ENCODE peak calls at places on chromosomes 1 and 21, in nine cellular contexts. H is iris pigment epithelial cell; E is GM19239; M is T follicular helper cell; U is CD8-positive, alpha-beta memory T cell; D is activated naive CD4-positive, alpha-beta T cell; W is NB4; X is H9; V is stimulated activated CD4-positive, alpha-beta T cell treated with anti-CD3 and anti-CD28 coated beads, Interleukin-2, amount 100 ng/mL, for 48 hours. C is an unnamed sample.
A peak's percentile ranks its signal among the peaks of the same experiment; 100 is the strongest.

GRCh38 chr1:234727018-234727757 is 117.2 kb upstream of the IRF2BP2 start:
- DNase-seq in W (peak; percentile 36), D (no peak), E (no peak), U (no peak), X (no peak), M (no peak), V (no peak), H (no peak), C (peak; percentile 30)

GRCh38 chr1:26234644-26235384 is 814 bp downstream of the CEP85 start:
- DNase-seq in E (no peak), M (no peak), D (no peak), W (peak; percentile 56), X (no peak), H (peak; percentile 17), V (peak; percentile 13), U (no peak), C (no peak)

GRCh38 chr1:78649628-78650027 is at the start of gene IFI44:
- DNase-seq in D (peak; percentile 75), U (peak; percentile 37), M (peak; percentile 73), V (peak; percentile 59), E (peak; percentile 21), W (peak; percentile 12), H (peak; percentile 90), X (no peak), C (peak; percentile 57)

GRCh38 chr1:220680085-220680687 is 10.0 kb upstream of the C1orf115 start:
- DNase-seq in D (no peak), X (no peak), H (peak; percentile 40), V (no peak), W (peak; percentile 48), M (no peak), E (peak; percentile 29), U (no peak), C (no peak)

GRCh38 chr1:107739651-107740050 is 225.3 kb downstream of the VAV3 start:
- DNase-seq in M (no peak), H (no peak), E (no peak), X (no peak), D (no peak), W (no peak), V (no peak), U (no peak), C (no peak)

GRCh38 chr1:234619071-234619480 is 9.1 kb upstream of the IRF2BP2 start:
- DNase-seq in V (no peak), W (no peak), H (peak; percentile 37), X (no peak), E (no peak), D (no peak), M (no peak), U (no peak), C (no peak)

GRCh38 chr1:232568906-232569305 is 61.0 kb downstream of the SIPA1L2 start:
- DNase-seq in H (no peak), W (no peak), E (no peak), V (no peak), M (no peak), U (no peak), D (no peak), X (no peak), C (no peak)

GRCh38 chr1:211577826-211578639 is 928 bp downstream of the SLC30A1 start:
- DNase-seq in M (peak; percentile 63), W (peak; percentile 78), U (peak; percentile 69), D (peak; percentile 66), X (peak; percentile 91), H (peak; percentile 70), E (peak; percentile 46), V (peak; percentile 54), C (peak; percentile 71)

GRCh38 chr1:90800012-90800717 is 83.1 kb upstream of the BARHL2 start:
- DNase-seq in D (no peak), V (no peak), X (no peak), H (no peak), W (no peak), U (no peak), E (no peak), M (no peak), C (no peak)

GRCh38 chr1:228214921-228215662 is 7.2 kb downstream of the OBSCN start:
- DNase-seq in H (no peak), X (no peak), U (no peak), D (no peak), V (no peak), W (no peak), M (no peak), E (no peak), C (no peak)

GRCh38 chr1:199691540-199691939 is 336.0 kb upstream of the NR5A2 start:
- DNase-seq in E (no peak), X (no peak), V (no peak), H (peak; percentile 94), D (no peak), W (peak; percentile 92), U (no peak), M (no peak), C (no peak)

GRCh38 chr1:201937624-201938212 is 8.6 kb downstream of the LMOD1 start:
- DNase-seq in U (no peak), X (no peak), W (no peak), V (no peak), D (no peak), H (peak; percentile 82), E (no peak), M (no peak), C (no peak)

GRCh38 chr1:245074232-245074747 is 80.5 kb upstream of the KIF26B start:
- DNase-seq in W (peak; percentile 39), X (no peak), D (no peak), V (no peak), U (no peak), E (no peak), M (no peak), H (peak; percentile 72), C (no peak)

GRCh38 chr1:228938248-228938891 is 203.1 kb downstream of the RHOU start:
- DNase-seq in W (peak; percentile 50), H (no peak), U (no peak), E (no peak), V (no peak), M (no peak), X (no peak), D (peak; percentile 10), C (peak; percentile 67)

GRCh38 chr1:245512181-245512888 is 357.6 kb downstream of the KIF26B start:
- DNase-seq in U (no peak), X (no peak), V (no peak), H (peak; percentile 39), D (no peak), E (no peak), W (no peak), M (no peak), C (no peak)

GRCh38 chr1:63912643-63913042 is 138.8 kb downstream of the ROR1 start:
- DNase-seq in M (no peak), V (no peak), X (no peak), U (no peak), E (no peak), W (no peak), D (no peak), H (no peak), C (no peak)

GRCh38 chr1:25502957-25503356 is 40.4 kb upstream of the LDLRAP1 start:
- DNase-seq in H (peak; percentile 77), W (no peak), U (no peak), D (no peak), V (no peak), X (no peak), M (no peak), E (no peak), C (no peak)

GRCh38 chr1:161726631-161727342 is 5.4 kb downstream of the FCRLB start:
- DNase-seq in D (peak; percentile 73), E (peak; percentile 57), M (peak; percentile 45), U (peak; percentile 70), W (peak; percentile 91), H (peak; percentile 78), V (peak; percentile 37), X (peak; percentile 92), C (peak; percentile 62)

GRCh38 chr1:235130766-235131270 is 2.2 kb upstream of the TOMM20 start:
- DNase-seq in D (no peak), H (no peak), X (no peak), W (no peak), U (no peak), M (no peak), V (no peak), E (no peak), C (no peak)

GRCh38 chr21:21730524-21730923 is 732.3 kb downstream of the NCAM2 start:
- DNase-seq in E (no peak), H (no peak), D (no peak), V (no peak), M (no peak), W (no peak), X (no peak), U (no peak), C (no peak)

GRCh38 chr1:218488986-218489385 is 143.8 kb downstream of the TGFB2 start:
- DNase-seq in U (no peak), X (no peak), H (peak; percentile 86), M (no peak), W (no peak), E (no peak), D (no peak), V (no peak), C (no peak)

GRCh38 chr1:37989381-37989930 is 366 bp downstream of the SF3A3 start:
- DNase-seq in E (no peak), W (peak; percentile 76), M (no peak), X (peak; percentile 57), D (peak; percentile 39), H (peak; percentile 44), V (no peak), U (peak; percentile 26), C (peak; percentile 60)

GRCh38 chr1:4214826-4215225 is 314.8 kb upstream of the C1orf174 start:
- DNase-seq in H (no peak), V (no peak), E (no peak), M (no peak), U (no peak), X (no peak), W (no peak), D (no peak), C (no peak)

GRCh38 chr1:224082146-224082545 is 31.8 kb upstream of the FBXO28 start:
- DNase-seq in W (no peak), X (no peak), E (no peak), D (no peak), V (no peak), H (peak; percentile 58), U (no peak), M (no peak), C (no peak)

GRCh38 chr1:35049116-35049515 is 17.4 kb upstream of the ZMYM6 start:
- DNase-seq in H (no peak), W (no peak), V (no peak), U (no peak), D (no peak), E (no peak), X (peak; percentile 41), M (no peak), C (no peak)

GRCh38 chr1:19076841-19077616 is 120.6 kb upstream of the IFFO2 start:
- DNase-seq in E (no peak), X (no peak), D (no peak), W (no peak), H (no peak), V (no peak), U (no peak), M (no peak), C (no peak)

GRCh38 chr1:51829058-51829457 is 49.5 kb downstream of the NRDC start:
- DNase-seq in D (no peak), H (peak; percentile 5), U (no peak), E (no peak), X (no peak), W (no peak), M (no peak), V (no peak), C (no peak)

GRCh38 chr21:42405064-42406059 is 1.7 kb downstream of the UBASH3A start:
- DNase-seq in V (no peak), M (no peak), D (no peak), U (no peak), H (no peak), X (no peak), W (no peak), E (no peak), C (no peak)

GRCh38 chr1:186442651-186443114 is 18.2 kb downstream of the PDC start:
- DNase-seq in H (peak; percentile 48), U (no peak), V (no peak), W (peak; percentile 68), D (no peak), X (no peak), M (no peak), E (no peak), C (no peak)

GRCh38 chr1:7388141-7388487 is 383.0 kb upstream of the VAMP3 start:
- DNase-seq in H (no peak), M (no peak), D (no peak), U (no peak), W (no peak), X (peak; percentile 12), V (no peak), E (no peak), C (no peak)

GRCh38 chr1:169529068-169529642 is 43.4 kb upstream of the SLC19A2 start:
- DNase-seq in V (no peak), W (no peak), E (no peak), X (peak; percentile 74), U (no peak), M (no peak), D (no peak), H (peak; percentile 52), C (peak; percentile 28)